ENCODE peak calls at places on chromosomes 4 and X, in eight cellular contexts. C, S, O, Q, P, K, X and N are unnamed samples.

GRCh38 chr4:141283152-141283551 is 62.5 kb downstream of the ZNF330 start:
- DNase-seq in P (no peak), S (no peak), O (no peak), X (no peak), Q (no peak), K (no peak), C (no peak), N (no peak)

GRCh38 chrX:17788439-17788838 is 51.1 kb downstream of the SCML1 start:
- DNase-seq in O (peak; percentile 27), X (peak; percentile 3), Q (peak; percentile 32), K (no peak), P (no peak), C (peak; percentile 10), S (peak; percentile 19), N (no peak)

GRCh38 chr4:26201119-26201518 is 119.7 kb upstream of the RBPJ start:
- DNase-seq in Q (no peak), O (no peak), X (no peak), K (no peak), S (no peak), C (no peak), P (no peak), N (no peak)

GRCh38 chr4:138259801-138260200 is 17.7 kb upstream of the SLC7A11 start:
- DNase-seq in P (no peak), X (no peak), Q (peak; percentile 54), K (no peak), S (no peak), C (no peak), O (no peak), N (no peak)

GRCh38 chr4:88320174-88320779 is 35.9 kb upstream of the PPM1K start:
- DNase-seq in X (no peak), O (no peak), S (no peak), K (no peak), C (no peak), P (no peak), Q (peak; percentile 4), N (no peak)

GRCh38 chr4:165580379-165580905 is 201.6 kb downstream of the CPE start:
- DNase-seq in K (no peak), X (no peak), Q (peak; percentile 96), P (no peak), O (no peak), C (peak; percentile 67), S (no peak), N (no peak)

GRCh38 chr4:70183168-70183939 is 12.2 kb upstream of the ODAM start:
- DNase-seq in K (no peak), Q (peak; percentile 32), C (peak; percentile 46), S (no peak), O (peak; percentile 12), X (no peak), P (no peak), N (peak; percentile 22)

GRCh38 chr4:42306221-42307109 is 90.8 kb upstream of the SHISA3 start:
- DNase-seq in K (peak; percentile 20), C (no peak), P (no peak), S (no peak), Q (no peak), X (no peak), O (no peak), N (no peak)

GRCh38 chrX:14032383-14032782 is 2.7 kb upstream of the GEMIN8 start:
- DNase-seq in Q (peak; percentile 56), P (no peak), K (no peak), C (no peak), S (peak; percentile 20), O (peak; percentile 56), X (no peak), N (peak; percentile 16)

GRCh38 chr4:163172666-163173065 is 6.0 kb upstream of the NAF1 start:
- DNase-seq in P (no peak), K (no peak), X (no peak), O (no peak), Q (no peak), S (no peak), C (no peak), N (no peak)

GRCh38 chr4:82733636-82734035 is 65.0 kb downstream of the SCD5 start:
- DNase-seq in Q (peak; percentile 84), X (no peak), C (no peak), K (no peak), S (no peak), O (no peak), P (no peak), N (no peak)